ENCODE peak calls at places on chromosomes 4 and X, in four cellular contexts. K, Q, E and L are unnamed samples.

GRCh38 chr4:126441173-126441810 is 1126.5 kb downstream of the FAT4 start:
- DNase-seq in Q (no peak), K (no peak), E (no peak), L (no peak)

GRCh38 chrX:153460826-153461225 is 9.6 kb downstream of the HAUS7 start:
- DNase-seq in K (peak; percentile 39), E (no peak), Q (no peak), L (peak; percentile 65)

GRCh38 chr4:128757712-128758111 is 51.8 kb upstream of the JADE1 start:
- DNase-seq in Q (peak; percentile 58), E (no peak), K (peak; percentile 43), L (no peak)

GRCh38 chrX:17496407-17496806 is 121.4 kb downstream of the NHS start:
- DNase-seq in E (no peak), Q (no peak), K (no peak), L (no peak)

GRCh38 chrX:28590394-28590793 is 3.1 kb downstream of the IL1RAPL1 start:
- DNase-seq in K (no peak), Q (no peak), E (no peak), L (no peak)

GRCh38 chr4:16505726-16506125 is 279.5 kb upstream of the TAPT1 start:
- DNase-seq in Q (no peak), K (no peak), E (no peak), L (no peak)

GRCh38 chr4:147616849-147617172 is 386 bp upstream of the TMEM184C start:
- DNase-seq in K (no peak), Q (no peak), E (no peak), L (no peak)

GRCh38 chr4:25842229-25842840 is 20.5 kb downstream of the SEL1L3 start:
- DNase-seq in Q (no peak), K (no peak), E (no peak), L (no peak)

GRCh38 chr4:74453037-74453635 is 8.2 kb downstream of the AREG start:
- DNase-seq in Q (no peak), E (no peak), K (no peak), L (no peak)

GRCh38 chr4:122083971-122084370 is 68.2 kb upstream of the BLTP1 start:
- DNase-seq in K (no peak), Q (no peak), E (no peak), L (no peak)

GRCh38 chr4:128244379-128244778 is 43.2 kb downstream of the PGRMC2 start:
- DNase-seq in K (no peak), Q (no peak), E (no peak), L (no peak)

GRCh38 chr4:78168029-78168428 is 110.9 kb downstream of the FRAS1 start:
- DNase-seq in K (no peak), E (no peak), Q (no peak), L (no peak)

GRCh38 chrX:69523314-69523713 is 19.2 kb downstream of the NALF2 start:
- DNase-seq in E (no peak), K (no peak), Q (no peak), L (peak; percentile 33)

GRCh38 chr4:186647821-186648220 is 75.8 kb downstream of the FAT1 start:
- DNase-seq in E (no peak), Q (no peak), K (no peak), L (no peak)

GRCh38 chr4:7632341-7632740 is 197.6 kb upstream of the PSAPL1 start:
- DNase-seq in Q (no peak), K (no peak), E (no peak), L (peak; percentile 65)

GRCh38 chr4:7629855-7630254 is 195.1 kb upstream of the PSAPL1 start:
- DNase-seq in E (no peak), K (no peak), Q (no peak), L (no peak)

GRCh38 chr4:7632971-7633370 is 198.2 kb upstream of the PSAPL1 start:
- DNase-seq in Q (no peak), E (no peak), K (no peak), L (no peak)

GRCh38 chr4:7631288-7631633 is 196.5 kb upstream of the PSAPL1 start:
- DNase-seq in K (no peak), E (no peak), Q (no peak), L (no peak)

DNA sequence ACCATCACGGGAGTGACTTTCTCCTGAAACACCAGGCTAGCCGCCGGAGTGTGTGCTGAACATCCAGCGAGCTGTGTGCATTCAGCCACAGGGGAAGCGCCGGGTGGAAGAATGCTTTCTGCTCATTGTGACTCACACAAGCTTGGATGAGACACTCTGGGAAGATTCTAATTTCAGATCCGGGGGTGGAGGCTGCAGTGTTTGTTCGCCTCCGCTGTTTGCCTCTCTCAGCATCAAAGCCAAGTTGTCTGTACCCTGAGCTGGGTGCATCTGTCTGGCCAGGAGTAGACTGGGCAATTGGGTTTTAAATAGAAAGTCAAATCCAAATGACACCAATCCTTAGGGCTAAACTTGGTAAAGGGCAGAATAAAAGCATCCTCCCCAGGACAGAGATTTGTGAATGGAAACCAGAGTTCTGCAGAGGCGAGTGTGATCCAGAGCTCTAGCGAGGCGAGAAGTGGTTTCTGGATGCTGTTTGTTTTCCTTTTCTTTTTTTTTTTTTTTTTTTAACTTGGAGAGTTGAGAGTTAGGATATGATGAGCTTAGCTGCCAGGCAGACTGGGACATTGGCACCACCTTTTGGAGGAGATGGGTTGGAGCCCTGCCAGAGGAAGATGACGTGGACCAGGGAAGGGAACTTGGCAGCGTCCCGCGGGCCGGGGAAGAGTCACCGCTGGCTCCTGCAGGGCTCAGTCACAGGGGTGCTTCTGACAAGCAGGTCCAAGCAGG is 196.0 kb upstream of the PSAPL1 start:
- DNase-seq in Q (peak; percentile 85), K (peak; percentile 69), E (peak; percentile 58), L (peak; percentile 92)
- H3K4me3 ChIP-seq in Q (no peak overlapping the region), K (no peak overlapping the region), E (no peak overlapping the region), L (no peak overlapping the region)

DNA sequence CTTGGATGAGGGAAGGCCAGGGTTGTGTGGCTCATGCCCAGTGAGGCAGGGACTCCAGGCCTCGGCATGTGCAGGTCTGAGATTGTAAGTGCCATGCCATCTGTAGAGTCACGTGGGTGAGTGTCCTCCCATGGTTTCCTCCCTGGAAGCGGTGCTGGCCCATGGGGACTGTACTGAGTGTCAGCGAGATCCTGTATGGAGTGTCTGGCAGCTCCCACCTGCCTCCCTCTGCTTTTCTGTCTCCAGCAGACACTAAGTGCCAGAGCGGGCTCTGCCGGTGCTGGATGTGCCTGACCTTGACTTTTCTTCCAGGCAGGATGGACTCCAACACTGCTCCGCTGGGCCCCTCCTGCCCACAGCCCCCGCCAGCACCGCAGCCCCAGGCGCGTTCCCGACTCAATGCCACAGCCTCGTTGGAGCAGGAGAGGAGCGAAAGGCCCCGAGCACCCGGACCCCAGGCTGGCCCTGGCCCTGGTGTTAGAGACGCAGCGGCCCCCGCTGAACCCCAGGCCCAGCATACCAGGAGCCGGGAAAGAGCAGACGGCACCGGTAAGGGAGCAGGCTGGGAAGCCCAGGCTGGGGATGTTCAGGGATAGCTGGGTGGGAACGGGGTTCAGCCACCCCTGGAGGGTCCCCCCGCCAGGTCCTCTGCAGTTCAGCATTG is 7.6 kb downstream of the WFS1 start:
- DNase-seq in E (peak; percentile 75), Q (peak; percentile 61), K (no peak), L (no peak)
- H3K4me1 ChIP-seq in E (peaks cover 72% of the 10 kb centered on the region), Q (peaks cover 100% of the 10 kb centered on the region), K (peaks cover 4% of the 10 kb centered on the region), L (no peaks in the 10 kb centered on the region)

DNA sequence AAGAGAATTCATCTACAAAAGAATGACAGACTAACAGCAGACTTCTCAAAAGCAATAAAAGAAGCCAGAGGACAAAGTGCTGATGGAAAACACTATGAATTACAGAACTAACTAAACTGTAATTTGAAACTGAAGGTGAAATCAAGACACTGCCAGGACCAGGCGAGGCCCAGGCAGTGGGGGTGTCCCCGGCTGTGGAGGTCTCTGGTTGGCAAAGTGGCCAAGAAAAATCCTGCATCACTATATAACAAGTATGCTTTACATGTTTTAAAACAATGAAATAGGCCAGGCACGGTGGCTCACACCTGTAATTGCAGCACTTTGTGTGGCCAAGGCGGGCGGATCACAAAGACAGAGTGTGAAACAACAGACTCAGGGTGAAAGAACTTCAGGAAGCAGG is 32.9 kb downstream of the CHM start:
- DNase-seq in E (no peak), K (no peak), Q (no peak), L (no peak)
- H3K27ac ChIP-seq in E (no peak overlapping the region), K (no peak overlapping the region), Q (no peak overlapping the region), L (no peak overlapping the region)

DNA sequence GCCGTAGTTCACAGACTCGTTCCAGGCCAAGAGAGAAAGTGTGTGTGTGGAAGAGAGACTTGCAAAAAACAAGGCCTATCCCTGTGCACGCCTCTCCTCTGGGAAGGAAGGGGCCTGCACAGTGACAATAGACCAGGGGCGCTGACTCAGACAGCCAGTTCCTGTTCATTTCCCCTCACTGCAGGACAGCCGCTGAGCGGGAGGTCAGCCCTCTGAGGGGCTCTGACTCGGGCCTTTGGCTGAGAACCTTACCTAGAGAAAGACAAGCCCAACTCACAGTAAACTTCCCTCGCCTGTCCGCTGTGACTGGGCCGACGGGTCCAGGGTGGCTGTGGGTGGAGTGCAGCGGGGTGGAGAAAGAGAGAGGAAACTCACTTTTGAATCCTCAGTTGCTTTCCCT is 52.1 kb downstream of the RTL5 start:
- DNase-seq in E (no peak), K (peak; percentile 31), Q (peak; percentile 32), L (no peak)
- H3K4me3 ChIP-seq in E (no peak overlapping the region), K (peak overlapping the region; percentile 43), Q (peak overlapping the region; percentile 58), L (no peak overlapping the region)